ENCODE peak calls at places on chromosome 20, in six cellular contexts. V is keratinocyte; S is fibroblast of mammary gland; K is head of caudate nucleus; C is HT1080; X is activated T-cell treated with anti-CD3 and anti-CD28 coated beads, Interleukin-2, amount 50 U/mL, for 72 hours. G is an unnamed sample.

GRCh38 chr20:17617212-17617867 is 47.5 kb downstream of the DSTN start:
- DNase-seq in K (peak; percentile 65), S (peak; percentile 44), X (peak; percentile 55), C (peak; percentile 36), V (no peak), G (peak; percentile 72)

GRCh38 chr20:50987493-50988210 is 29.0 kb downstream of the MOCS3 start:
- DNase-seq in V (peak; percentile 75), C (peak; percentile 87), X (peak; percentile 68), K (peak; percentile 69), S (peak; percentile 91), G (peak; percentile 73)

GRCh38 chr20:32737371-32738223 is 5.7 kb downstream of the COMMD7 start:
- DNase-seq in S (peak; percentile 87), C (peak; percentile 92), V (no peak), X (peak; percentile 56), K (no peak), G (no peak)

GRCh38 chr20:56003966-56004365 is 1.4 kb downstream of the CBLN4 start:
- DNase-seq in C (no peak), X (no peak), S (no peak), K (peak; percentile 14), V (no peak), G (no peak)

GRCh38 chr20:5504061-5504739 is 187.4 kb upstream of the PROKR2 start:
- DNase-seq in X (peak; percentile 24), S (peak; percentile 70), V (no peak), C (no peak), K (peak; percentile 65), G (peak; percentile 80)

GRCh38 chr20:24672181-24672880 is 202.9 kb downstream of the SYNDIG1 start:
- DNase-seq in X (no peak), K (no peak), V (no peak), C (no peak), S (no peak), G (no peak)

GRCh38 chr20:59831901-59832240 is 101.6 kb downstream of the SYCP2 start:
- DNase-seq in K (no peak), C (no peak), V (no peak), X (no peak), S (no peak), G (no peak)

GRCh38 chr20:16607364-16608264 is 34.4 kb upstream of the KIF16B start:
- DNase-seq in C (no peak), K (no peak), V (no peak), X (no peak), S (no peak), G (no peak)

GRCh38 chr20:43681991-43682410 is 15.1 kb downstream of the MYBL2 start:
- DNase-seq in X (no peak), K (peak; percentile 32), V (no peak), C (no peak), S (no peak), G (peak; percentile 81)

GRCh38 chr20:62112368-62112767 is 9.9 kb upstream of the LSM14B start:
- DNase-seq in K (no peak), S (no peak), V (no peak), X (no peak), C (no peak), G (no peak)

GRCh38 chr20:35344354-35344837 is 52.2 kb upstream of the FAM83C start:
- DNase-seq in K (no peak), C (peak; percentile 83), V (no peak), S (peak; percentile 95), X (no peak), G (no peak)

GRCh38 chr20:57618091-57618765 is 2.0 kb downstream of the ZBP1 start:
- DNase-seq in S (no peak), C (peak; percentile 61), V (peak; percentile 59), X (peak; percentile 49), K (no peak), G (no peak)

GRCh38 chr20:50969416-50969815 is 10.8 kb downstream of the MOCS3 start:
- DNase-seq in C (no peak), V (no peak), S (no peak), X (no peak), K (no peak), G (no peak)